ENCODE peak calls at places on chromosome 20, in seven cellular contexts. H, Z, D, Y, F, S and U are unnamed samples. For H3K36me3, the result is how much of the 10 kb centered on the place peaks cover.

GRCh38 chr20:25059866-25060465 is 2.0 kb upstream of the ACSS1 start:
- DNase-seq in D (peak), Z (peak), F (peak), Y (no peak), H (peak), S (no peak), U (peak)

GRCh38 chr20:39164642-39165041 is 202.5 kb downstream of the DHX35 start:
- DNase-seq in Y (no peak), F (no peak), S (no peak), H (no peak), D (no peak), Z (peak), U (no peak)

GRCh38 chr20:24828992-24829648 is 119.9 kb upstream of the CST7 start:
- DNase-seq in Z (no peak), Y (no peak), H (no peak), S (no peak), D (no peak), F (peak), U (no peak)

GRCh38 chr20:5734559-5735137 is 15.6 kb upstream of the SHLD1 start:
- DNase-seq in Z (no peak), H (no peak), Y (no peak), F (no peak), D (no peak), S (no peak), U (no peak)

GRCh38 chr20:48614593-48615274 is 213.1 kb downstream of the PREX1 start:
- DNase-seq in F (peak), Y (no peak), S (no peak), H (no peak), Z (no peak), D (no peak), U (peak)

GRCh38 chr20:24473435-24473834 is 4.0 kb downstream of the SYNDIG1 start:
- DNase-seq in F (no peak), Z (no peak), H (no peak), D (no peak), Y (no peak), S (no peak), U (no peak)

GRCh38 chr20:58598271-58599015 is 52.6 kb upstream of the STX16 start:
- DNase-seq in S (peak), H (no peak), Z (peak), D (peak), Y (peak), F (peak), U (peak)

GRCh38 chr20:48025661-48026060 is 240.4 kb upstream of the SULF2 start:
- DNase-seq in D (no peak), Z (no peak), H (no peak), F (no peak), S (no peak), Y (peak), U (no peak)

GRCh38 chr20:16518068-16518783 is 55.0 kb downstream of the KIF16B start:
- DNase-seq in S (no peak), Y (peak), H (peak), F (no peak), D (peak), Z (no peak), U (no peak)

GRCh38 chr20:16821211-16822089 is 73.3 kb downstream of the OTOR start:
- DNase-seq in Z (no peak), F (no peak), D (peak), H (no peak), S (no peak), Y (peak), U (no peak)

GRCh38 chr20:32230707-32231106 is 23.0 kb downstream of the POFUT1 start:
- DNase-seq in F (no peak), H (no peak), S (no peak), Z (no peak), D (no peak), Y (no peak), U (no peak)
- H3K36me3 ChIP-seq in F (half or more), H (under half), S (half or more), Z (half or more), D (under half), Y (half or more), U (half or more)

GRCh38 chr20:34461779-34462087 is 54.5 kb upstream of the DYNLRB1 start:
- DNase-seq in S (no peak), Z (no peak), Y (no peak), F (no peak), D (no peak), H (no peak), U (no peak)

GRCh38 chr20:34458631-34459030 is 57.6 kb upstream of the DYNLRB1 start:
- DNase-seq in D (no peak), Y (peak), F (no peak), S (no peak), Z (no peak), H (no peak), U (no peak)

GRCh38 chr20:34459209-34459608 is 57.0 kb upstream of the DYNLRB1 start:
- DNase-seq in S (no peak), Z (no peak), F (no peak), D (no peak), H (no peak), Y (no peak), U (no peak)
- H3K36me3 ChIP-seq in S (half or more), Z (half or more), F (under half), D (under half), H (under half), Y (under half), U (half or more)

GRCh38 chr20:31694842-31695593 is 27.6 kb downstream of the BCL2L1 start:
- DNase-seq in D (no peak), S (no peak), H (no peak), Y (no peak), F (no peak), Z (no peak), U (no peak)
- H3K36me3 ChIP-seq in D (under half), S (under half), H (under half), Y (under half), F (under half), Z (under half), U (under half)

DNA sequence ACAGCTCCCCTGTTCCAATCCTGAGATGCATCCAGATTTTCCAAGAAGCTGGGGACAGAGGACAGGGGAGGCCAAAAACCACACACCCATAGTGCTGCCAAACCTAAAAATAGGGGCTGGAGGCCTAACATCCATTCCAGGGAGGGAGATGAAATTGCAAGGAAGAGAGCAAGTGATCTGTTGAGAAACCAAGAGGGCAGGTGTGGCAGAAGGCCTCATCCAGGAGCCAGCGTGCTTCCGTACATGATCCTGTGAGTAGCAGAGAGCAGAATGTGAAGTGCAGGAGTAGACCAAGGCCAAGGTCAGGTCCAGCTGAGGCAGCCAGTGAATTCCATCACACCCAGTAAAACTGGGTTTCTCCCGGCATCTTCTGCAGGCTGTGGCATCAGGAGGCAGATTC is 167.7 kb upstream of the RIN2 start:
- DNase-seq in F (no peak), S (no peak), D (no peak), H (no peak), Y (no peak), Z (no peak), U (no peak)
- H3K36me3 ChIP-seq in F (under half), S (under half), D (under half), H (under half), Y (under half), Z (under half), U (under half)

GRCh38 chr20:17959257-17959627 is 9.4 kb downstream of the SNX5 start:
- DNase-seq in S (no peak), H (no peak), D (no peak), Z (no peak), Y (no peak), F (no peak), U (no peak)
- H3K36me3 ChIP-seq in S (under half), H (under half), D (under half), Z (under half), Y (under half), F (under half), U (under half)

GRCh38 chr20:62285722-62286121 is 17.1 kb upstream of the ADRM1 start:
- DNase-seq in H (no peak), Z (peak), S (peak), Y (no peak), F (no peak), D (no peak), U (peak)
- H3K36me3 ChIP-seq in H (half or more), Z (half or more), S (half or more), Y (half or more), F (half or more), D (under half), U (half or more)